ENCODE peak calls at places on chromosomes 2 and 18, in ten cellular contexts. S, V, Y, M, I, L, R, Z, O and F are unnamed samples.

GRCh38 chr18:48749768-48750167 is 201.0 kb downstream of the SMAD7 start:
- DNase-seq in S (no peak), V (peak; percentile 78), Y (peak; percentile 81), M (no peak), I (no peak), L (no peak), R (no peak), Z (peak; percentile 22), O (no peak), F (no peak)

GRCh38 chr2:220202066-220202465 is 574.6 kb downstream of the SLC4A3 start:
- DNase-seq in S (no peak), V (no peak), Y (no peak), M (no peak), I (no peak), L (no peak), R (no peak), Z (no peak), O (no peak), F (no peak)

GRCh38 chr18:39166776-39167175 is 1601.2 kb upstream of the CELF4 start:
- DNase-seq in S (no peak), V (no peak), Y (no peak), M (no peak), I (no peak), L (no peak), R (no peak), Z (no peak), O (no peak), F (no peak)

GRCh38 chr18:52620926-52621439 is 281.0 kb downstream of the DCC start:
- DNase-seq in S (no peak), V (no peak), Y (no peak), M (no peak), I (no peak), L (no peak), R (no peak), Z (no peak), O (no peak), F (no peak)

GRCh38 chr2:190519975-190520767 is 14.4 kb downstream of the NEMP2 start:
- DNase-seq in S (no peak), V (no peak), Y (no peak), M (no peak), I (no peak), L (no peak), R (no peak), Z (no peak), O (no peak), F (peak; percentile 28)

GRCh38 chr18:24987271-24987932 is 364.6 kb downstream of the ZNF521 start:
- DNase-seq in S (no peak), V (peak; percentile 19), Y (peak; percentile 23), M (peak; percentile 62), I (no peak), L (no peak), R (peak; percentile 51), Z (no peak), O (no peak), F (no peak)

GRCh38 chr2:47147011-47147410 is 8.1 kb downstream of the STPG4 start:
- DNase-seq in S (no peak), V (no peak), Y (no peak), M (no peak), I (no peak), L (no peak), R (no peak), Z (no peak), O (no peak), F (no peak)

GRCh38 chr2:18522484-18523146 is 37.8 kb downstream of the RDH14 start:
- DNase-seq in S (no peak), V (peak; percentile 32), Y (peak; percentile 54), M (no peak), I (no peak), L (no peak), R (no peak), Z (no peak), O (no peak), F (no peak)

GRCh38 chr18:43596106-43596712 is 318.9 kb upstream of the SYT4 start:
- DNase-seq in S (no peak), V (peak; percentile 24), Y (peak; percentile 23), M (no peak), I (no peak), L (no peak), R (no peak), Z (no peak), O (no peak), F (no peak)

GRCh38 chr2:235011929-235012631 is 60.3 kb downstream of the SH3BP4 start:
- DNase-seq in S (no peak), V (no peak), Y (no peak), M (no peak), I (no peak), L (no peak), R (no peak), Z (no peak), O (no peak), F (no peak)

GRCh38 chr2:237383991-237384671 is 29.8 kb downstream of the COL6A3 start:
- DNase-seq in S (no peak), V (no peak), Y (no peak), M (peak; percentile 28), I (no peak), L (no peak), R (no peak), Z (peak; percentile 20), O (no peak), F (no peak)

GRCh38 chr2:219405451-219405850 is 12.7 kb upstream of the DES start:
- DNase-seq in S (no peak), V (no peak), Y (no peak), M (no peak), I (no peak), L (no peak), R (peak; percentile 59), Z (no peak), O (no peak), F (no peak)

GRCh38 chr2:135149251-135149650 is 97.2 kb downstream of the RAB3GAP1 start:
- DNase-seq in S (no peak), V (peak; percentile 30), Y (peak; percentile 40), M (peak; percentile 56), I (no peak), L (no peak), R (no peak), Z (peak; percentile 44), O (no peak), F (no peak)

DNA sequence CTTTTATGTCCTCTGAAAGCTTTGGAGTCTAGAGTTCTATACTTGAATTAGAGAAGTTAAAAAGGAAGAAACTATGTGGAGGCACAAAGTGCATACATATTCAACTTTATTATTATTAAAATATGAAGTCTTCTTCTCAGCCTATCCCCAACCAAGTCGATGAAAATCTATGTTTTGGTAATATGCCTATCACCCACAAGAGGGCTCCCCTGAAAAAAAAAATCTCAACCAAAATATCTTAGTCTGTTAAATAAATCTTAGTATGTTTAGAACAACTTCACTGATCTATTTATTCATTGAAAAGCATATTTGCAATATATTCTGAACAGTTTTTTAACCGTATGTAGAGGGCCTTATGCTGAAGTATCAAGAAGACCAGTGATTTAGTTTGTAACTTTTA is 804.5 kb downstream of the TDRD15 start:
- DNase-seq in S (no peak), V (no peak), Y (no peak), M (no peak), I (no peak), L (no peak), R (peak; percentile 6), Z (no peak), O (no peak), F (no peak)
- TF ChIP-seq CTCF in S (no peak), V (no peak), Y (peak; percentile 10), M (no peak), I (no peak), L (no peak), R (peak; percentile 43), Z (no peak), O (no peak), F (peak; percentile 10)

DNA sequence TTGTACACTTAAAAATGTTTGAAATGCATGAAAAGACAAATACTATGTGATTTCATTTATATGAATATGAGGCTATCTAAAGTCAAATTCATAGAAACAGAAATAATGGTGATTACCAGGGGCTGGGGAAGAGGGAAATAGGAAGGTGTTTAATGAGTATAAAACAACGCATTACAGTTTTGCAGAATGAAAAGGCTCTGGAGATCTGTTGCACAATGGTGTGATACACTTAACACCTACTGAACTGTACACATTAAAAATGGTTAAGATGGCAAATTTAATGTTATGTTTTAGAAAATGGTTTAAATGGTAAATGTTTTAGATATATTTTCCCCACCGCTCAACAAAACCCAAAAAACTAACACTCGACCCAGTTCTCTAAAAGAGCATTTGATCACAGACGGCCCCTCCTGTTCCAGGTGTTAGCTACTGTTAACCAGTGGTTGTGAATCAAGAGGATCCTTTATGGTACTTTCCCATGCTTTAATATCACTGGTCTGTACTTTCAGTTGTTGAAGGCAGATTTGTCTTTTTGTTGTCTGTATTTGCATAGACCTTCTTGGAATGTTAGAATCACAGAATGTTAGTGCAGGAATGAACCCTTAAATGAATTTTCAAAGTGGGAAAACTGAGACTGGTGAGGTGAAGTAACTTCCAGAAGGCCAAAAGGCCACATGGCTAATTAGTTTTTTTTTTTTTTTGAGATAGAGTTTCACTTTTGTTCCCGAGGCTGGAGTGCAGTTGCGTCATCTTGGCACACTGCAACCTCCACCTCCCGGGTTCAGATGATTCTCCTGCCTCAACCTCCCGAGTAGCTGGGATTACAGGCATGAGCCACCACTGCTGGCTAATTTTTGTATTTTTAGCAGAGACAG is 10.2 kb downstream of the RAB10 start:
- DNase-seq in S (no peak), V (peak; percentile 32), Y (peak; percentile 35), M (peak; percentile 29), I (peak; percentile 56), L (no peak), R (peak; percentile 52), Z (no peak), O (peak; percentile 49), F (peak; percentile 21)
- H3K4me3 ChIP-seq in S (no peak overlapping the region), V (no peak overlapping the region), Y (no peak overlapping the region), M (peak overlapping the region; percentile 13), I (peak overlapping the region; percentile 16), L (no peak overlapping the region), R (peak overlapping the region; percentile 21), Z (no peak overlapping the region), O (peak overlapping the region; percentile 7), F (no peak overlapping the region)

GRCh38 chr18:65255417-65255816 is 495.4 kb upstream of the CDH7 start:
- DNase-seq in S (no peak), V (no peak), Y (no peak), M (no peak), I (no peak), L (no peak), R (peak; percentile 17), Z (no peak), O (no peak), F (no peak)
- TF ChIP-seq CTCF in S (no peak), V (no peak), Y (no peak), M (no peak), I (no peak), L (no peak), R (peak; percentile 55), Z (no peak), O (no peak), F (no peak)

GRCh38 chr2:147506889-147507288 is 337.9 kb upstream of the ACVR2A start:
- DNase-seq in S (no peak), V (no peak), Y (no peak), M (no peak), I (no peak), L (no peak), R (no peak), Z (no peak), O (no peak), F (no peak)
- H3K4me3 ChIP-seq in S (no peak overlapping the region), V (no peak overlapping the region), Y (no peak overlapping the region), M (no peak overlapping the region), I (no peak overlapping the region), L (no peak overlapping the region), R (no peak overlapping the region), Z (no peak overlapping the region), O (no peak overlapping the region), F (no peak overlapping the region)